ENCODE peak calls at places on chromosomes 4 and X, in nine cellular contexts. Y is fibroblast of the conjunctiva; L is endothelial cell; H is stimulated activated CD8-positive, alpha-beta memory T cell treated with anti-CD3 and anti-CD28 coated beads, Interleukin-4, amount 100 ng/mL, for 4 hours; X is memory B cell; T is sciatic nerve; A is ACHN; P is occipital lobe; N is HT1080. C is an unnamed sample.

GRCh38 chr4:112175840-112176239 is 30.6 kb downstream of the FAM241A start:
- DNase-seq in Y (no peak), L (no peak), H (no peak), X (no peak), T (no peak), A (no peak), P (no peak), N (no peak), C (no peak)

GRCh38 chr4:184831153-184831552 is 5.4 kb upstream of the ACSL1 start:
- DNase-seq in Y (no peak), L (no peak), H (no peak), X (no peak), T (no peak), A (no peak), P (no peak), N (peak), C (no peak)

GRCh38 chrX:150692296-150692695 is 900 bp upstream of the MTMR1 start:
- DNase-seq in Y (no peak), L (no peak), H (no peak), X (no peak), T (no peak), A (no peak), P (no peak), N (no peak), C (no peak)

GRCh38 chr4:72895408-72895807 is 174.1 kb downstream of the COX18 start:
- DNase-seq in Y (no peak), L (no peak), H (no peak), X (no peak), T (no peak), A (no peak), P (no peak), N (no peak), C (no peak)

GRCh38 chr4:73704314-73705055 is 35.9 kb upstream of the CXCL8 start:
- DNase-seq in Y (peak), L (no peak), H (no peak), X (no peak), T (peak), A (peak), P (no peak), N (peak), C (peak)

GRCh38 chr4:86942185-86942666 is 7.4 kb downstream of the AFF1 start:
- DNase-seq in Y (no peak), L (no peak), H (no peak), X (no peak), T (no peak), A (no peak), P (no peak), N (no peak), C (peak)

GRCh38 chrX:56994375-56995270 is 718 bp downstream of the SPIN3 start:
- DNase-seq in Y (no peak), L (peak), H (no peak), X (no peak), T (no peak), A (no peak), P (peak), N (peak), C (peak)

GRCh38 chr4:74805601-74806000 is 11.3 kb upstream of the BTC start:
- DNase-seq in Y (peak), L (no peak), H (no peak), X (no peak), T (no peak), A (peak), P (no peak), N (peak), C (no peak)

GRCh38 chr4:56619160-56619559 is 61.9 kb downstream of the HOPX start:
- DNase-seq in Y (peak), L (no peak), H (no peak), X (no peak), T (no peak), A (no peak), P (no peak), N (peak), C (no peak)

GRCh38 chrX:116499780-116500179 is 37.0 kb upstream of the CT83 start:
- DNase-seq in Y (peak), L (no peak), H (no peak), X (no peak), T (no peak), A (no peak), P (no peak), N (peak), C (no peak)

GRCh38 chr4:139014391-139015268 is 951 bp upstream of the NOCT start:
- DNase-seq in Y (peak), L (no peak), H (no peak), X (no peak), T (no peak), A (peak), P (no peak), N (peak), C (peak)

GRCh38 chrX:70455366-70456202 is 10.9 kb downstream of the DLG3 start:
- DNase-seq in Y (no peak), L (no peak), H (no peak), X (no peak), T (no peak), A (no peak), P (no peak), N (no peak), C (peak)

GRCh38 chr4:13567125-13567524 is 22.8 kb upstream of the NKX3-2 start:
- DNase-seq in Y (no peak), L (no peak), H (no peak), X (no peak), T (no peak), A (no peak), P (no peak), N (no peak), C (no peak)

GRCh38 chr4:148542922-148543623 is 100.9 kb upstream of the NR3C2 start:
- DNase-seq in Y (no peak), L (no peak), H (no peak), X (no peak), T (no peak), A (no peak), P (no peak), N (peak), C (no peak)

GRCh38 chr4:129623233-129623632 is 527.3 kb downstream of the C4orf33 start:
- DNase-seq in Y (no peak), L (no peak), H (no peak), X (no peak), T (no peak), A (no peak), P (no peak), N (peak), C (no peak)

GRCh38 chrX:94524867-94525266 is 850.9 kb downstream of the FAM133A start:
- DNase-seq in Y (no peak), L (no peak), H (no peak), X (no peak), T (no peak), A (peak), P (no peak), N (peak), C (no peak)

GRCh38 chr4:79823148-79823763 is 249.8 kb downstream of the ANTXR2 start:
- DNase-seq in Y (no peak), L (no peak), H (no peak), X (no peak), T (no peak), A (no peak), P (no peak), N (peak), C (no peak)

GRCh38 chrX:88284844-88285243 is 462.2 kb upstream of the CPXCR1 start:
- DNase-seq in Y (no peak), L (no peak), H (no peak), X (no peak), T (no peak), A (no peak), P (no peak), N (peak), C (no peak)

GRCh38 chr4:16025268-16025667 is 58.6 kb downstream of the PROM1 start:
- DNase-seq in Y (no peak), L (no peak), H (no peak), X (no peak), T (no peak), A (no peak), P (no peak), N (no peak), C (no peak)

GRCh38 chrX:39736219-39737211 is 361.2 kb downstream of the BCOR start:
- DNase-seq in Y (peak), L (no peak), H (no peak), X (no peak), T (peak), A (no peak), P (no peak), N (peak), C (peak)